ENCODE peak calls at places on chromosomes 4 and X, in six cellular contexts. E is Caco-2, I is fibroblast of lung, R is NB4, C is dorsolateral prefrontal cortex, H is colonic mucosa. A is an unnamed sample.

GRCh38 chrX:153571159-153571908 is 27.6 kb downstream of the CCNQ start:
- DNase-seq in H (no peak), C (peak), R (peak), I (no peak), E (no peak), A (no peak)

GRCh38 chrX:119118780-119119395 is 8.7 kb downstream of the KIAA1210 start:
- DNase-seq in E (peak), C (peak), R (peak), H (peak), I (peak), A (peak)

GRCh38 chr4:46267866-46268265 is 122.1 kb downstream of the GABRA2 start:
- DNase-seq in I (no peak), C (no peak), H (no peak), E (no peak), R (no peak), A (no peak)

GRCh38 chr4:171812377-171813194 is 618 bp upstream of the GALNTL6 start:
- DNase-seq in I (no peak), E (no peak), H (no peak), R (no peak), C (no peak), A (no peak)

GRCh38 chrX:130171446-130172126 is at the start of gene RAB33A:
- DNase-seq in E (no peak), C (peak), R (peak), I (peak), H (no peak), A (peak)

GRCh38 chr4:51960486-51960885 is 59.7 kb downstream of the LRRC66 start:
- DNase-seq in R (no peak), I (no peak), C (no peak), E (no peak), H (no peak), A (no peak)

GRCh38 chr4:7340553-7341433 is 93.9 kb downstream of the PSAPL1 start:
- DNase-seq in R (no peak), I (no peak), C (no peak), H (no peak), E (no peak), A (no peak)

GRCh38 chr4:2402941-2403340 is 15.5 kb downstream of the ZFYVE28 start:
- DNase-seq in I (no peak), E (no peak), H (no peak), R (no peak), C (no peak), A (no peak)

GRCh38 chr4:127622923-127623754 is 9.6 kb upstream of the INTU start:
- DNase-seq in E (no peak), R (peak), I (peak), C (no peak), H (peak), A (no peak)

GRCh38 chr4:174340714-174341113 is 57.0 kb downstream of the CEP44 start:
- DNase-seq in H (no peak), E (no peak), R (no peak), I (no peak), C (no peak), A (no peak)

GRCh38 chrX:31012509-31013025 is 59.3 kb downstream of the FTHL17 start:
- DNase-seq in C (no peak), R (no peak), I (no peak), E (no peak), H (no peak), A (no peak)

GRCh38 chrX:129663171-129663570 is 8.4 kb upstream of the APLN start:
- DNase-seq in E (no peak), H (no peak), I (no peak), R (no peak), C (no peak), A (no peak)

GRCh38 chr4:101969965-101970364 is 179.4 kb downstream of the BANK1 start:
- DNase-seq in I (no peak), R (no peak), H (no peak), E (no peak), C (no peak), A (no peak)

GRCh38 chrX:31708116-31708515 is 636.3 kb upstream of the FTHL17 start:
- DNase-seq in E (no peak), H (no peak), C (no peak), I (no peak), R (no peak), A (no peak)

GRCh38 chr4:29853843-29854242 is 866.3 kb upstream of the PCDH7 start:
- DNase-seq in I (no peak), E (no peak), R (no peak), C (no peak), H (no peak), A (no peak)

GRCh38 chr4:107299646-107300045 is 263.5 kb upstream of the DKK2 start:
- DNase-seq in I (no peak), R (no peak), E (no peak), C (no peak), H (no peak), A (no peak)

GRCh38 chrX:29435396-29435795 is 780.0 kb upstream of the MAGEB2 start:
- DNase-seq in E (no peak), H (no peak), R (no peak), C (no peak), I (peak), A (no peak)

GRCh38 chrX:1873671-1874070 is 258.8 kb downstream of the ASMT start:
- DNase-seq in C (no peak), H (no peak), I (no peak), E (no peak), R (no peak), A (no peak)

GRCh38 chrX:1871887-1872286 is 257.0 kb downstream of the ASMT start:
- DNase-seq in I (no peak), C (no peak), H (no peak), E (no peak), R (no peak), A (no peak)

GRCh38 chrX:1876041-1876440 is 261.2 kb downstream of the ASMT start:
- DNase-seq in E (no peak), H (no peak), I (no peak), R (no peak), C (no peak), A (no peak)

GRCh38 chrX:1874899-1875298 is 260.0 kb downstream of the ASMT start:
- DNase-seq in C (no peak), I (no peak), H (no peak), R (no peak), E (no peak), A (no peak)

DNA sequence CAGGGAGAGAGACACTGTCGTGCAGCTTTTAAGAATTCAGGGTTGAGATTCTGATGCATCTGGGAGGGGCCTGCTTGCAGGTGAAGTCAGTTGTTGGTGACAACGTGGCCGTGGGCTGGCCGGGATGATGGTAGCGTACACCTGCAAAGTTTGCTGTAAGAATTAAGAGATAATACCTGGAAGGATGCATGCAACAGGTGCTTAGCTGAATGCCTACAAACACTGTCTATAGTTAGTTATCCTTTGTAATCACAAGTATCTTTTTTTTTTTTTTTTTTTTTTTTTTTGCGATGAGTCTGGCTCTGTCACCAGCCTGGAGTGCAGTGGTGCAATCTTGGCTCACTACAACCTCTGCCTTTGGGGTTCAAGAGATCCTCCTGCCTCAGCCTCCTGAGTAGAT is 259.6 kb downstream of the ASMT start:
- DNase-seq in E (no peak), R (no peak), I (no peak), C (no peak), H (no peak), A (no peak)
- TF ChIP-seq CTCF in E (no peak), R (no peak), I (no peak), C (no peak), H (no peak), A (no peak)

GRCh38 chr4:44118971-44119680 is 329.5 kb downstream of the KCTD8 start:
- DNase-seq in I (peak), H (no peak), E (no peak), C (no peak), R (no peak), A (no peak)
- TF ChIP-seq CTCF in I (no peak), H (no peak), E (no peak), C (no peak), R (no peak), A (no peak)

GRCh38 chrX:83759872-83760271 is 101.1 kb upstream of the CYLC1 start:
- DNase-seq in I (peak), E (no peak), C (no peak), H (no peak), R (peak), A (peak)
- TF ChIP-seq CTCF in I (no peak), E (peak), C (peak), H (no peak), R (peak), A (no peak)

GRCh38 chr4:63528592-63528991 is 880.7 kb downstream of the TECRL start:
- DNase-seq in I (no peak), R (peak), H (no peak), E (no peak), C (no peak), A (no peak)
- TF ChIP-seq CTCF in I (no peak), R (no peak), H (no peak), E (no peak), C (no peak), A (no peak)

GRCh38 chrX:101040197-101040596 is 11.7 kb downstream of the TRMT2B start:
- DNase-seq in R (no peak), H (no peak), I (no peak), E (no peak), C (no peak), A (no peak)

GRCh38 chrX:101037231-101037630 is 14.7 kb downstream of the TRMT2B start:
- DNase-seq in E (no peak), H (no peak), C (no peak), R (no peak), I (peak), A (no peak)
- TF ChIP-seq CTCF in E (no peak), H (no peak), C (no peak), R (no peak), I (no peak), A (no peak)

DNA sequence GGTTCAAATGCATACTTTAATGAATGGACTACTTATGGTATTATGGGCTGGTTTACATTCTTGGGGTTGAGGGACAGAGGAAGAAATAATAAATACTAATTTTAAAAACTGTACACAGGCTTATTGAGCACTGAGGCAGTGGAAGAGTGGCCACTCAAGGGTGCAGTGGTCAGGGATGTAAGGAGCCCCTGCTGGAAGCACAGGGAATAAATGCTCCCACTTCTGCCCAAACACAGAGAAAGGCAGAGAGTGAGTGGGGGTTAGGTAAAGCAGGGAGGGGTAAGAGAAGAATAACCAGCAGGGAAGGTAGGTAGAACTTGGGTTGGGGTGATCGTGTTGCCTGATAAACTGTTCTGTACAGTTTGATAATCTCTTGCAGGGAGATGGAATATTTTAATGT is 60.0 kb downstream of the GAB1 start:
- DNase-seq in H (no peak), I (no peak), R (no peak), C (no peak), E (no peak), A (no peak)
- TF ChIP-seq CTCF in H (no peak), I (peak), R (no peak), C (no peak), E (no peak), A (no peak)

DNA sequence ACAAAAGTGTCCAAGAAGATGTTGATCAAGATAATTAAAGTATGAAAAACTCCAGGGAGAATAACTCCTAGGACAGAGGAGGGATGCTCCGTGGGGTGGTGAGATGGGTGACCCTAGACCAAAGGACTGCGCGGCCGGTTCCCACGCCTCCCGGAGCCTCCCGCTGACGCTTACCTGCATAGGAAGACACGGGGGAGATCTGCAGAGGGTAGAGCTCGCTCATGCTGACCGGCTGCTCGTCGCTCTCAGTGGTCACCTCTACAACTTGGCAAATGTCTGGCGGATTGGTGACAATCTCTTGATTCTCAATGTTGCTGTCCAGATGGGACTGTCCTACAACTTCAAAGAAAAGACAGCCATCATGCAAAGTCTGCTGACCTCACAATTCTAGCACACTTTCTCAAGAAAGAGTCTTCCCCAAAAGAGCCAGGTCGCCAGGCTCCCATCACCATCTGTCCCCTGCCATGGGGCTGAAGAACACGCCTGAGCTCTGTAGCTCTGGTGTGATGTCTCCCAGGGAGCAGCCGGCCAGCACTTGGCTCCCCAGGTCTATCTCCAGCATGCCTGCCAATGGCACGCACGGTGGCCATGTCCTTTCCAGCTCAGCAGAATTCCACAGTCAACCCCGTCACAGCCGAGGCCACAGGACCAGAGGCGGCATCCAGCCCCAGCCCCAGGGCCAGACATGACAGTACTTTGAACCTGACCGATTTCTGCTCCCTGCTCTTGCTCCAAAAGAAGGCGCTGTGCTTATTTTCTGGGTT is 75.4 kb downstream of the IRF2 start:
- DNase-seq in C (no peak), I (no peak), R (no peak), E (no peak), H (no peak), A (no peak)
- TF ChIP-seq CTCF in C (no peak), I (no peak), R (no peak), E (no peak), H (no peak), A (no peak)

DNA sequence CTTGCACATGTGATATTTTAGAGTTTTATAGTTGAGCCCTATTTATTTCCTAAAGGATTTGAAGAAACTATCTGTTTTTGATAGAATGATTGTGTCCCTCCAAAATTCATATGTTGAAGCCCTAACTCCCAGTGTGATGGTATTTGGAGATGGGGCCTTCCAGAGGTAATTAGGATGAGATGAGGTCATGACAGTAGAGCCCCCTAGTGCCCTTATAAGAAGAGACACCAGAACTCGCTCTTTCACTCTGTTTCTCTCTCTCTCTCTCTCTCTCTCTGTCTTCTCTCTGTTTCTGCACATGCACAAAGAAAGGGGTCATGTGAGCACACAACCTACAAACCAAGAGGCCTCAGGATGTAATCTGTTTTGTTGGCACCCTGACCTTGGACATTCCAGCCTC is 921.9 kb upstream of the DIAPH2 start:
- DNase-seq in E (no peak), C (no peak), R (peak), I (no peak), H (no peak), A (no peak)
- TF ChIP-seq CTCF in E (peak), C (no peak), R (peak), I (no peak), H (no peak), A (no peak)

DNA sequence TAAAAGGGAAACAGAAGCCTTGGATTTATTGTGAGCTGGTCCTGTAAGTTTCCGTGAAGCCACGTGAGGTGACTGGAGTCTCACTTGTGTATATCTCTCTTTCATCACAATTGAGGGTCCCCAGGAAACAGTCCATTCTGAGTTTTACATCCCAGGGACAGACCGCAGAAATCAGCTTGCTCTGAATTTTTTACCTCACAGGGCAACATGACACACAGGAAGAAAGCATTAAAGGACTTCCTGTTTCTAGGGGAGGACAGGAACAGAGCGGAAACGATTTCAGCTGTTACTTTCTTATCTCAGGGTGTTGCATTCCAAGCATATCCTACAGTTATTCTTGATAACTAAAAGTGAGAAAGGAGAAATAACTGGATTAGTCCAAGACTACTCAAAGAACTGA is 553.5 kb downstream of the TRAM1L1 start:
- DNase-seq in H (no peak), E (no peak), C (no peak), R (peak), I (no peak), A (no peak)
- TF ChIP-seq CTCF in H (no peak), E (no peak), C (no peak), R (no peak), I (no peak), A (no peak)

GRCh38 chr4:44632089-44632488 is 19.3 kb downstream of the YIPF7 start:
- DNase-seq in E (no peak), R (no peak), I (no peak), C (no peak), H (no peak), A (no peak)
- TF ChIP-seq CTCF in E (no peak), R (no peak), I (no peak), C (peak), H (no peak), A (no peak)